ENCODE peak calls at places on chromosomes 5 and 9, in seven cellular contexts. T is IMR-90, Z is HCT116, F is prostate gland, G is adrenal gland, M is spleen, Q is breast epithelium. C is an unnamed sample.

GRCh38 chr9:4640027-4640426 is 22.1 kb upstream of the PLPP6 start:
- DNase-seq in T (no peak), Z (peak), F (no peak), G (peak), M (no peak), Q (no peak), C (peak)

GRCh38 chr5:28743362-28743761 is 1705.0 kb upstream of the CDH9 start:
- DNase-seq in T (no peak), Z (no peak), F (no peak), G (no peak), M (no peak), Q (no peak), C (no peak)

GRCh38 chr5:41924526-41924871 is 582 bp upstream of the FBXO4 start:
- DNase-seq in T (no peak), Z (no peak), F (no peak), G (no peak), M (no peak), Q (no peak), C (no peak)

GRCh38 chr9:126150411-126151030 is 176.1 kb upstream of the MVB12B start:
- DNase-seq in T (no peak), Z (no peak), F (no peak), G (no peak), M (peak), Q (no peak), C (peak)

GRCh38 chr5:68288756-68289134 is 73.2 kb downstream of the PIK3R1 start:
- DNase-seq in T (no peak), Z (no peak), F (peak), G (peak), M (no peak), Q (no peak), C (peak)

GRCh38 chr5:14665110-14665822 is 748 bp downstream of the OTULIN start:
- DNase-seq in T (no peak), Z (no peak), F (peak), G (peak), M (peak), Q (no peak), C (peak)

GRCh38 chr5:154753792-154754191 is 1.4 kb upstream of the LARP1 start:
- DNase-seq in T (peak), Z (no peak), F (peak), G (peak), M (no peak), Q (no peak), C (peak)

GRCh38 chr5:74063821-74064598 is 438.0 kb downstream of the ARHGEF28 start:
- DNase-seq in T (peak), Z (no peak), F (no peak), G (no peak), M (no peak), Q (no peak), C (no peak)

GRCh38 chr9:91082709-91083108 is 279.0 kb downstream of the AUH start:
- DNase-seq in T (no peak), Z (no peak), F (no peak), G (no peak), M (no peak), Q (no peak), C (no peak)

GRCh38 chr5:53749611-53750010 is 189.2 kb downstream of the NDUFS4 start:
- DNase-seq in T (peak), Z (no peak), F (no peak), G (no peak), M (no peak), Q (no peak), C (no peak)

GRCh38 chr5:52342361-52342760 is 445.4 kb upstream of the ITGA1 start:
- DNase-seq in T (no peak), Z (no peak), F (no peak), G (no peak), M (no peak), Q (no peak), C (no peak)

GRCh38 chr9:15936316-15936869 is 383.6 kb downstream of the CCDC171 start:
- DNase-seq in T (peak), Z (no peak), F (no peak), G (no peak), M (no peak), Q (no peak), C (no peak)

GRCh38 chr5:68875351-68875750 is 218.5 kb upstream of the SLC30A5 start:
- DNase-seq in T (no peak), Z (no peak), F (no peak), G (no peak), M (no peak), Q (no peak), C (no peak)

GRCh38 chr5:176856746-176857145 is 42.4 kb downstream of the HK3 start:
- DNase-seq in T (no peak), Z (no peak), F (no peak), G (no peak), M (no peak), Q (no peak), C (no peak)

GRCh38 chr5:65137631-65138030 is 344.1 kb downstream of the ADAMTS6 start:
- DNase-seq in T (peak), Z (no peak), F (no peak), G (no peak), M (no peak), Q (no peak), C (no peak)

GRCh38 chr5:137221914-137222313 is 277.2 kb downstream of the SPOCK1 start:
- DNase-seq in T (no peak), Z (no peak), F (no peak), G (no peak), M (no peak), Q (no peak), C (no peak)

GRCh38 chr5:145908206-145908945 is 28.0 kb upstream of the SH3RF2 start:
- DNase-seq in T (no peak), Z (peak), F (no peak), G (no peak), M (no peak), Q (no peak), C (no peak)

DNA sequence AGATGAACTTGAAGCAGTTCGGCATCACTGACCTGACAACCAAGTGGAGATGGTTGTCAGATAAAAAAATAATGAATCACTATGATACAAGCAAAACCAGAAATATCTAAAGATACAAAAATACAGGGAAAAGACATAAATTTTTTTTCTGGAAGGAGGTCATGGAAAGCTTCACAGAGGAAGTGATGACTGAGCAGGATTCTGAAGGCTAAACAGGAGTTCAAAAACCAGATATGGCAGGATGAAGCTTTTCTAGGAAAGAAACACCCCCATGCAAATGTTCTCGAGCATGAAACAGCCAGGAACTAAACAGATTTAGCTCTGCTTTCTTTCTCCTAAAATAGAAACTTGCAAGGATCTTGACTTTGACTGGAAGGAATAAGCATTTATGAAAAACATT is 60.7 kb upstream of the IFNE start:
- DNase-seq in T (no peak), Z (no peak), F (no peak), G (no peak), M (no peak), Q (no peak), C (no peak)
- H3K27ac ChIP-seq in T (no peak), Z (peak), F (no peak), G (no peak), M (no peak), Q (no peak), C (no peak)

GRCh38 chr9:128554155-128554862 is 1.9 kb downstream of the SPTAN1 start:
- DNase-seq in T (peak), Z (peak), F (no peak), G (peak), M (no peak), Q (no peak), C (peak)
- TF ChIP-seq POLR2A in T (peak), Z (no peak), F (no peak), G (no peak), M (peak), Q (no peak), C (no peak)

GRCh38 chr5:100643473-100643872 is 108.3 kb downstream of the FAM174A start:
- DNase-seq in T (no peak), Z (no peak), F (no peak), G (no peak), M (no peak), Q (no peak), C (no peak)
- H3K27ac ChIP-seq in T (no peak), Z (no peak), F (no peak), G (no peak), M (no peak), Q (no peak), C (no peak)

GRCh38 chr9:117958726-117959125 is 254.5 kb downstream of the TLR4 start:
- DNase-seq in T (no peak), Z (no peak), F (no peak), G (no peak), M (no peak), Q (no peak), C (no peak)
- TF ChIP-seq POLR2A in T (no peak), Z (no peak), F (no peak), G (no peak), M (no peak), Q (no peak), C (no peak)

DNA sequence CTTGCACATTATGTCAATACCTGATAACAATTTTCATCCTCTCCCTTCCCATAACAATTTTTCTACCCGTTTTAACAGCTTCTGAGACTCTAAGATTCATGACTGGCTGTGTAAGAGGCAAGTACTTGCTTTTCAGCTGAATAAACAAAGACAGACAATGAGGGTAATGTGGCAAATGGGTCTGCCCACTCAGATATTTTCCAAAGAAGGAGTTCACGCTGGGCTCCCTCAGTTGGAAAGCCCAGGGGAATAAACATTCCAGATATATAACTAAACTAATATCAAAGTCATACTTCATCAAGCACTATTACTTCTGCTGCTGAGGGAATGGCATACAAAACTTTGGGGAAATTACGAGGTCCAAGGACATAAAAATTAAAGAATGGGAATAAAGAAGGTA is 24.4 kb downstream of the MEGF9 start:
- DNase-seq in T (peak), Z (no peak), F (no peak), G (no peak), M (no peak), Q (no peak), C (no peak)
- H3K27ac ChIP-seq in T (no peak), Z (no peak), F (no peak), G (no peak), M (no peak), Q (no peak), C (no peak)

GRCh38 chr5:80487829-80488708 is at the start of gene FAM151B:
- DNase-seq in T (peak), Z (peak), F (peak), G (peak), M (peak), Q (peak), C (peak)
- TF ChIP-seq POLR2A in T (peak), Z (peak), F (peak), G (no peak), M (no peak), Q (no peak), C (no peak)

DNA sequence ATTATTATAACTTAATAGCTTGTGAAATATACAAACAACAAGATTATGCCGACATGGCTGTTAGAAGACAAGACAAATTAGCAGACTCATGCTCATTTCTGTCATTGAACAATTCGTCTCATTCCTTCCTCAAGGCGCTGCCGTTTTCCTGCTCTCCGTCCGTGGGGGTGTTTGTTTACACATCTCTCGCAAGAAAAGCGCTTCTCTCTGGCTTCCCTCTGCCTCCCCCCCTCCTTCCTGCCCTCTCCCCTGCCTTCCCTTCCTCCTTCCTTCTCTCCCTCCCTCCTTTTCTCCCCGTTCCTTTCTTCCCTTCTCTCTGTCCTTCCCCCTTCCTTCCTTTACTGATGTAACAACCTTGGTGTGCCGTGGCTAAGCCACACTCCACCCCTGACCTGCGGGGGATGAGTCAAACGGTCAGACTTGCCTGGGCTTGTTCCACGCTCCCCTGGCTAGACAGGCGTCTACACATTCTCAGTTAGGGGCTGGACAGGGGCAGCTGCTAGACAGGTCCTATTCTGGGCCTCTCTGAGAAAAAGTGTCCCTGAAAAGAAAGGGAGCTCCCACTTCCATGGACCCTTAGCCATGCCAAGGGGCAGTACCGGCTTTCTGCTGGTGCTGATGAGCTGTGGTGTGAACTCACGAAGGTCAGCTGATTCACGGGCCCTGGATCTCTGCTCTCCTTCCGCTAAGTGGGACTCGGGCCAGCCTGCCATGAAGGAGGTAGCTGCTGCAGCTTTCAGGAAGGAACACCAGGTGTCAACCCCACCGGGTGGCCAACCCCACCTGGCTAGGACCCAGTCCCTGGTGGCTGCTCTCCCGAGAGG is 32.0 kb upstream of the SPTLC1 start:
- DNase-seq in T (peak), Z (peak), F (no peak), G (peak), M (no peak), Q (no peak), C (peak)
- H3K27ac ChIP-seq in T (peak), Z (peak), F (peak), G (peak), M (peak), Q (peak), C (peak)

DNA sequence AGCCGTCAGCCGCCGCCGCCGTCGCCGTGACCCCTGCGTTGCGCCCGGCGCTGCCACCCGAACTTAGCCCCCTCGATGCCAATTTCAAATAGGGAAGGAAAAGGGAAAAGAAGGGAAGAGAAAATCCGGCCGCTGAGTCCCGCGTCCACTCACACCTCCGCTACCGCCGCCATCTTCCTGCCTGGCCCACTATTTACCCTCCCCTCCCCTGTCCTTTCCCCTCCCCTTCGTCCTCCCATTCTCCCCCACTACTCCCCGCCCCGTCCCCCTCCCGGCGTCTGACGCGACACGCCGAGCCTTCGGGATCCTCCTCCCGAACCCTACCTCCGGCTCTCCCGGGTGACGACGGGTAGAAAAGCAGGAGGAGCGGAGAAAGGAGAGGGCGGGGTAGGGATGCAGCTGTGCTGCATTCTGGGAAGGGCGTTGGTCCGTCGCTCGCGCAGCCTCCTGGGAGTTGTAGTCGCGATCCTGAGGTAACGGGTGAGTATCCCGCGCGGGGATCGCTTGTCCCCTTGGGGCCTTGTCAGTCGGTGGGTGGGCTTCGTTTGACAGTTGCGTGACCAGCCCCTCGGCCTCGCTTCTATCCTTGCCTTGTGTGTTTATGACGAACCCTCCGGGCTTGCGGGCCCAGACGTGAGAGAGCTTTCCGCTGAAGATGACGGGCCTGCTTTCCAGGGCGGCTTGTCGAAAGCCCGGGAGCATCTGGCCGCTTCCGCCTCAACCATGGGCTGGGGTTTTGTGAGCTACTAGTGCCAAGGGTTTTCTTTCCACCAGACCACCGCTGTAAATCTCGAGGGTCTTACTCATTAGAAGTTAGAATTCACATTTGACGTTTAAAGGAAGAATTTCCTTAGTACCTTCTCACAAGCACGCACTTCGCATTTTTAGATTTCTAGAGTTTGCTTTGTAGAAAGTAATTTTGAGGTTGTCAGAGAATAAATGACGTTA is at the start of the genes CERT1 and POLK:
- DNase-seq in T (peak), Z (peak), F (peak), G (peak), M (peak), Q (peak), C (peak)
- TF ChIP-seq POLR2A in T (peak), Z (peak), F (peak), G (peak), M (peak), Q (peak), C (peak)

GRCh38 chr5:112390327-112390726 is 28.8 kb downstream of the EPB41L4A start:
- DNase-seq in T (no peak), Z (no peak), F (peak), G (no peak), M (no peak), Q (no peak), C (no peak)
- H3K27ac ChIP-seq in T (no peak), Z (no peak), F (peak), G (no peak), M (no peak), Q (no peak), C (no peak)